ENCODE peak calls at places on chromosomes 16 and 17, in ten cellular contexts. C, D, N, Y, Q, X, F, O, U and T are unnamed samples. For H3K27me3, the result is how much of the 10 kb centered on the place peaks cover.

GRCh38 chr17:37096071-37096470 is 147.3 kb downstream of the AATF start:
- DNase-seq in C (no peak), D (no peak), N (no peak), Y (no peak), Q (no peak), X (no peak), F (peak), O (no peak), U (no peak), T (no peak)

GRCh38 chr17:41160648-41161047 is at the start of gene KRTAP4-4:
- DNase-seq in C (no peak), D (no peak), N (no peak), Y (no peak), Q (no peak), X (no peak), F (no peak), O (no peak), U (no peak), T (no peak)

GRCh38 chr16:62050793-62051192 is 14.6 kb upstream of the CDH8 start:
- DNase-seq in C (no peak), D (no peak), N (no peak), Y (no peak), Q (no peak), X (no peak), F (no peak), O (no peak), U (no peak), T (no peak)

GRCh38 chr16:15949210-15950166 is at the start of gene ABCC1:
- DNase-seq in C (no peak), D (no peak), N (peak), Y (peak), Q (peak), X (peak), F (peak), O (no peak), U (peak), T (peak)

GRCh38 chr16:10992112-10992511 is 47.7 kb downstream of the CLEC16A start:
- DNase-seq in C (no peak), D (peak), N (no peak), Y (peak), Q (no peak), X (no peak), F (no peak), O (no peak), U (no peak), T (no peak)

GRCh38 chr17:36980281-36980761 is 31.6 kb downstream of the AATF start:
- DNase-seq in C (no peak), D (peak), N (no peak), Y (peak), Q (no peak), X (no peak), F (no peak), O (no peak), U (no peak), T (no peak)

GRCh38 chr17:3693099-3693498 is 2.9 kb downstream of the P2RX5 start:
- DNase-seq in C (no peak), D (no peak), N (no peak), Y (no peak), Q (no peak), X (no peak), F (no peak), O (no peak), U (no peak), T (no peak)

GRCh38 chr16:1195393-1195666 is 29.7 kb downstream of the TPSG1 start:
- DNase-seq in C (no peak), D (no peak), N (no peak), Y (no peak), Q (no peak), X (no peak), F (no peak), O (no peak), U (no peak), T (no peak)

GRCh38 chr17:49576121-49576905 is 642 bp downstream of the NXPH3 start:
- DNase-seq in C (no peak), D (peak), N (peak), Y (peak), Q (no peak), X (no peak), F (no peak), O (peak), U (no peak), T (no peak)

GRCh38 chr17:77478281-77478680 is 337.5 kb downstream of the SEC14L1 start:
- DNase-seq in C (no peak), D (no peak), N (no peak), Y (no peak), Q (no peak), X (no peak), F (no peak), O (no peak), U (no peak), T (no peak)

GRCh38 chr17:57530026-57530425 is 215.1 kb downstream of the CCDC182 start:
- DNase-seq in C (no peak), D (no peak), N (no peak), Y (no peak), Q (no peak), X (no peak), F (no peak), O (no peak), U (no peak), T (no peak)

GRCh38 chr17:73387746-73388577 is 76.2 kb upstream of the CDC42EP4 start:
- DNase-seq in C (no peak), D (no peak), N (no peak), Y (peak), Q (no peak), X (no peak), F (no peak), O (no peak), U (no peak), T (no peak)

GRCh38 chr17:37177234-37177633 is 198.6 kb upstream of the C17orf78 start:
- DNase-seq in C (no peak), D (no peak), N (no peak), Y (no peak), Q (no peak), X (no peak), F (no peak), O (no peak), U (no peak), T (no peak)

GRCh38 chr17:28745777-28746473 is 2.1 kb downstream of the TRAF4 start:
- DNase-seq in C (peak), D (no peak), N (peak), Y (no peak), Q (peak), X (peak), F (peak), O (no peak), U (no peak), T (no peak)

DNA sequence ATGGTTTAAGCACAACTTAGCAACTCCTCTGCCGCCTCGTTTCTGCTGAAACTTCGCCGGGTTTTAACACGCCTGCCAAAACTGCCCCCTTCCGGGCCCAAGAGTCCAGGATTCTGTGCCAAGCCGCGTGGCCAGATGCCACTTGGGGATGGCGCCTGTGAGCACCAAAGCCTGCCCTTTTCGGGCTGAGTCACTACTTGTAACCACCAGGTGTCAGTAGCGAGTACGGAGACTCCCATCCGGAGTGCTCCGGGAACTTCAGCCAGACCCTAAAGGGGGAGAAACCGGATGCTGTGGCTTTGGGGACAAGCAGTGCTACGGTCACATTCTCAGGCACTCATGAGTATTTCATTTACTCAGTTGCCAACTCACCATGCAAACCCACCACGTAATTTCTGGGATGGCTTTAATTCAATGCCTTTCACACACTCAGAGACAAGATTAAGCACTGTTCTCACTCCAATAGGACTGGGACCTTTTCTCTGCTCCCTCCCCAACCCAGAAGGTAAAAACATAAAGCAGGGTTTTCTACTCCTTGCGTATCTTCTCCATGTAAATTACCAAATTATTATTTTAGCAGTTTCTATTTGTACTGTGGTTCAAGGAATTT is 7.7 kb downstream of the PMP22 start:
- DNase-seq in C (peak), D (peak), N (peak), Y (peak), Q (peak), X (peak), F (peak), O (peak), U (peak), T (peak)
- H3K27ac ChIP-seq in C (peak), D (no peak), N (no peak), Y (no peak), Q (no peak), X (no peak), F (no peak), O (peak), U (no peak), T (no peak)

GRCh38 chr17:35901776-35902175 is 21.6 kb upstream of the CCL5 start:
- DNase-seq in C (no peak), D (no peak), N (no peak), Y (no peak), Q (no peak), X (no peak), F (no peak), O (no peak), U (no peak), T (no peak)

GRCh38 chr17:35898283-35899070 is 18.3 kb upstream of the CCL5 start:
- DNase-seq in C (peak), D (no peak), N (no peak), Y (no peak), Q (peak), X (peak), F (peak), O (no peak), U (no peak), T (no peak)

GRCh38 chr17:35900280-35900679 is 20.1 kb upstream of the CCL5 start:
- DNase-seq in C (no peak), D (no peak), N (no peak), Y (no peak), Q (no peak), X (no peak), F (no peak), O (no peak), U (no peak), T (no peak)

GRCh38 chr17:35903451-35903850 is 23.3 kb upstream of the CCL5 start:
- DNase-seq in C (no peak), D (no peak), N (no peak), Y (no peak), Q (no peak), X (no peak), F (no peak), O (no peak), U (no peak), T (no peak)

DNA sequence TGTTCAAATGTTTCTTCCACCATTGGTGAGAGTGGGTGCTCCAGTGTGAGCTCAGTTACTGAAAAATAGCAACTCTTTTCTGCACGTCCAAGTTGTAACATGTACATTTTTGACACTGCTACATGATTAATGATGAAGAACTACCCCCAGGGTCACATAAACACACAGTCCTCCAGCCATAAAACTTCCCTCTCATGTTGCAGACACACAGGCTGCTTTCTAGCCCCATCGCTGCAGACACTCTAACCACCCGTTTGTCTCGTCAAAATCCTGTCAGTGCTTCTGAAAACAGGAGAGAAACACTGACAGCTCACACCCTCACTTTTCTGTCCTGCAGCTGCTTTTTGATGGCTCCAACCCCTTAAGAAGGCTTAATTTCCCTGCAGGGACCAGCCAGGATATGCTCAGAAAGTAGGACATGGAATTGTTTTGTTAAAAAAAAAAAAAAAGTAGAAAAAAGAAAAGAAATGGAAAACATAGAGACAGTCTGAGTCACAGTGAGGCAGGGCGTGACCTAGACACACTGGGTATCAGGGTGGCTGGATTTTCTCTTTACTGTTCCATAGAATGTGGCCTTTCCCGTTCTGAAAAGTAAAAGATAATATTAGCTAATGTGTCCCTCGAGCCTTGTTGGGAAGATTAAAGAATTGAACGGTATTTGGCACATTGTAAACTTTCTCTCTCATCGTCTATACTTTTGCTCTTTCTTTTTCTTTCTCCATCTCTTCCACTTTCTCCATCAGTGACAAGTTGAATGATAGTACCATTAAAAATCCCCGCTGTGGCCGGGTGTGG is 20.7 kb upstream of the CCL5 start:
- DNase-seq in C (no peak), D (no peak), N (no peak), Y (no peak), Q (no peak), X (no peak), F (peak), O (no peak), U (no peak), T (no peak)
- H3K27me3 ChIP-seq in C (under half), D (under half), N (under half), Y (under half), Q (under half), X (under half), F (under half), O (under half), U (under half), T (under half)

GRCh38 chr16:35174006-35174405 is 1714.6 kb downstream of the TP53TG3F start:
- DNase-seq in C (no peak), D (no peak), N (peak), Y (no peak), Q (no peak), X (no peak), F (no peak), O (no peak), U (no peak), T (no peak)
- H3K27ac ChIP-seq in C (no peak), D (no peak), N (no peak), Y (no peak), Q (no peak), X (no peak), F (no peak), O (no peak), U (no peak), T (no peak)

GRCh38 chr16:89596957-89597644 is 16.3 kb upstream of the DPEP1 start:
- DNase-seq in C (no peak), D (no peak), N (no peak), Y (no peak), Q (no peak), X (no peak), F (no peak), O (no peak), U (no peak), T (no peak)
- H3K27me3 ChIP-seq in C (under half), D (under half), N (under half), Y (under half), Q (under half), X (under half), F (under half), O (under half), U (under half), T (under half)

GRCh38 chr16:30958164-30959083 is 870 bp downstream of the SETD1A start:
- DNase-seq in C (peak), D (peak), N (peak), Y (peak), Q (peak), X (peak), F (peak), O (no peak), U (no peak), T (no peak)
- H3K27ac ChIP-seq in C (peak), D (peak), N (peak), Y (peak), Q (peak), X (peak), F (no peak), O (peak), U (peak), T (peak)

GRCh38 chr16:30668393-30668792 is 10.2 kb downstream of the FBRS start:
- DNase-seq in C (no peak), D (no peak), N (no peak), Y (no peak), Q (no peak), X (no peak), F (no peak), O (no peak), U (no peak), T (no peak)

GRCh38 chr16:30669026-30670000 is 11.1 kb downstream of the FBRS start:
- DNase-seq in C (no peak), D (no peak), N (no peak), Y (no peak), Q (no peak), X (no peak), F (no peak), O (no peak), U (no peak), T (no peak)

GRCh38 chr16:30666681-30667080 is 8.4 kb downstream of the FBRS start:
- DNase-seq in C (no peak), D (peak), N (no peak), Y (peak), Q (no peak), X (no peak), F (no peak), O (no peak), U (no peak), T (no peak)

GRCh38 chr16:30665830-30666190 is 7.6 kb downstream of the FBRS start:
- DNase-seq in C (no peak), D (no peak), N (no peak), Y (no peak), Q (no peak), X (no peak), F (no peak), O (no peak), U (no peak), T (no peak)

DNA sequence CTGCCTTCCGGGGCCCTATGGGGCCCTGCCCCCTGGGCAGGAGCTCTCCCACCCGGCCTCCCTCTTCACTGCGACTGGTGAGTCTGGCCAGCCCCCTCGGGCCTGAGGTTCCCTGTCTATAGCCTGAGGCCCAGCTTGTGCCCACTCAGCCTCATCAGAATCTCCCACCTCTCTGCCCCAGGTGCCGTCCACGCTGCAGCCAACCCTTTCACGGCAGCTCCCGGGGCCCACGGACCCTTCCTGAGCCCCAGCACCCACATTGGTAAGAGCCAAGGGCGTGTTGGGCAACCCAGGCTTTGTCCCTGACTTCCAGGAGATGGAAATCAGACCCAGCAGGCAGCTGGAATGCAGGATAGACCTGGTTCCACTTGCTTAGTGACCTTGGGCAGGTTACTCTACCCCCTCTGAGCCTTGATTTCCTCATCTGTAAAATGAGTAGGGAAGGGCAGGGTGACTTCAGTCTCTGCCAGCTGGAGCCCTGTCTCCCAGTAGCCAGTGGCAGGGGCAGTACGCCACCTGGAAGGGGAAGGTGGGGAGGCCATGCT is 9.2 kb downstream of the FBRS start:
- DNase-seq in C (no peak), D (no peak), N (no peak), Y (no peak), Q (no peak), X (no peak), F (no peak), O (no peak), U (no peak), T (no peak)
- H3K27me3 ChIP-seq in C (under half), D (under half), N (under half), Y (under half), Q (under half), X (under half), F (under half), O (under half), U (under half), T (under half)